ENCODE peak calls at places on chromosome 22, in four cellular contexts. X is NCI-H345, E is prostate gland, J is SK-N-DZ. Z is an unnamed sample.

GRCh38 chr22:31532060-31532459 is 35.7 kb downstream of the SFI1 start:
- DNase-seq in X (no peak), E (no peak), J (no peak), Z (no peak)

GRCh38 chr22:30031764-30032468 is 48.3 kb upstream of the HORMAD2 start:
- DNase-seq in X (no peak), E (no peak), J (no peak), Z (no peak)

GRCh38 chr22:28783786-28784671 is 11.5 kb downstream of the CCDC117 start:
- DNase-seq in X (no peak), E (no peak), J (no peak), Z (no peak)

GRCh38 chr22:48396785-48397530 is 1430.7 kb downstream of the BRD1 start:
- DNase-seq in X (no peak), E (no peak), J (no peak), Z (no peak)

GRCh38 chr22:22925795-22926358 is 38.3 kb downstream of the IGLL5 start:
- DNase-seq in X (no peak), E (no peak), J (no peak), Z (no peak)

GRCh38 chr22:46905415-46905814 is 143.0 kb downstream of the TBC1D22A start:
- DNase-seq in X (no peak), E (no peak), J (no peak), Z (no peak)

GRCh38 chr22:41240377-41241132 is at the start of gene CHADL:
- DNase-seq in X (peak), E (peak), J (peak), Z (no peak)

GRCh38 chr22:29570456-29570855 is 10.5 kb downstream of the NIPSNAP1 start:
- DNase-seq in X (no peak), E (no peak), J (no peak), Z (no peak)

GRCh38 chr22:39292561-39293074 is 26.8 kb downstream of the RPL3 start:
- DNase-seq in X (peak), E (peak), J (no peak), Z (no peak)

Z was measured in CD8-positive, alpha-beta T cell.